ENCODE peak calls at places on chromosomes 12 and 14, in ten cellular contexts. V is germinal center; J is CD4-positive, alpha-beta T cell; E is stimulated activated CD8-positive, alpha-beta memory T cell treated with anti-CD3 and anti-CD28 coated beads, Interleukin-2, amount 100 ng/mL, for 1 hour; X is NCI-H2081 treated with DMSO at 0.1 percent for 48 hours; G is GOT3; R is heart left ventricle; U is left cardiac atrium; A is G401; N is posterior vena cava. W is an unnamed sample.

GRCh38 chr12:57248934-57249742 is 1.8 kb downstream of the STAC3 start:
- DNase-seq in J (no peak), G (no peak), N (peak; percentile 77), U (no peak), V (no peak), R (no peak), X (no peak), E (no peak), A (no peak), W (no peak)

GRCh38 chr14:41570415-41571155 is 36.1 kb upstream of the LRFN5 start:
- DNase-seq in R (no peak), V (no peak), X (no peak), U (no peak), N (no peak), G (no peak), E (no peak), A (no peak), J (no peak), W (no peak)

GRCh38 chr12:62127516-62127915 is 132.7 kb upstream of the USP15 start:
- DNase-seq in E (no peak), A (no peak), U (no peak), G (no peak), X (no peak), V (no peak), J (no peak), R (no peak), N (no peak), W (no peak)

GRCh38 chr14:102394717-102395378 is 32.1 kb downstream of the TECPR2 start:
- DNase-seq in X (no peak), R (no peak), N (no peak), J (no peak), U (no peak), A (peak; percentile 38), V (no peak), E (no peak), G (no peak), W (no peak)

GRCh38 chr12:65881965-65882413 is 57.7 kb downstream of the HMGA2 start:
- DNase-seq in V (no peak), U (peak; percentile 78), X (no peak), E (no peak), G (no peak), N (peak; percentile 94), J (no peak), A (peak; percentile 87), R (peak; percentile 73), W (no peak)

GRCh38 chr12:89597770-89598169 is 71.9 kb upstream of the POC1B start:
- DNase-seq in N (no peak), G (no peak), R (no peak), V (no peak), A (no peak), U (no peak), X (no peak), J (no peak), E (no peak), W (no peak)

GRCh38 chr14:60956632-60957031 is 24.2 kb downstream of the TRMT5 start:
- DNase-seq in J (no peak), X (no peak), N (no peak), A (no peak), E (no peak), V (no peak), R (no peak), U (no peak), G (no peak), W (no peak)

GRCh38 chr12:115597157-115597712 is 680.3 kb downstream of the MED13L start:
- DNase-seq in G (peak; percentile 10), X (no peak), V (no peak), N (no peak), J (no peak), A (no peak), R (no peak), E (no peak), U (no peak), W (no peak)

GRCh38 chr12:125453751-125454150 is 388.5 kb downstream of the AACS start:
- DNase-seq in R (no peak), U (no peak), E (no peak), A (peak; percentile 75), N (no peak), X (no peak), G (no peak), J (no peak), V (no peak), W (no peak)

GRCh38 chr12:95943231-95943842 is at the start of gene AMDHD1:
- DNase-seq in E (peak; percentile 24), G (no peak), J (peak; percentile 44), U (peak; percentile 66), A (no peak), N (peak; percentile 85), X (no peak), R (peak; percentile 45), V (peak; percentile 74), W (peak; percentile 78)

GRCh38 chr12:123512838-123513665 is 20.5 kb downstream of the RILPL1 start:
- DNase-seq in E (no peak), J (no peak), G (no peak), U (no peak), V (no peak), R (no peak), A (no peak), X (no peak), N (no peak), W (no peak)

GRCh38 chr12:104452046-104452445 is 4.7 kb upstream of the CHST11 start:
- DNase-seq in V (no peak), N (no peak), E (no peak), U (no peak), X (no peak), A (no peak), J (no peak), G (no peak), R (no peak), W (no peak)

GRCh38 chr12:57832966-57833365 is 13.6 kb downstream of the CTDSP2 start:
- DNase-seq in N (no peak), V (no peak), R (no peak), A (no peak), U (no peak), J (no peak), E (no peak), G (no peak), X (no peak), W (no peak)

GRCh38 chr12:29743072-29743471 is 40.7 kb downstream of the TMTC1 start:
- DNase-seq in G (no peak), R (no peak), E (no peak), J (no peak), U (no peak), V (no peak), N (no peak), X (no peak), A (no peak), W (no peak)

GRCh38 chr14:68668028-68668427 is 124.8 kb downstream of the ZFP36L1 start:
- DNase-seq in J (no peak), R (no peak), G (no peak), X (no peak), N (no peak), E (no peak), U (no peak), A (no peak), V (no peak), W (peak; percentile 45)

GRCh38 chr14:74650927-74651686 is 39.1 kb upstream of the LTBP2 start:
- DNase-seq in X (no peak), J (no peak), G (no peak), E (no peak), N (no peak), U (no peak), V (no peak), A (no peak), R (no peak), W (no peak)

GRCh38 chr12:89756638-89757321 is 48.1 kb upstream of the ATP2B1 start:
- DNase-seq in E (no peak), J (no peak), U (no peak), N (no peak), X (no peak), G (peak; percentile 0), A (no peak), R (no peak), V (peak; percentile 66), W (no peak)

GRCh38 chr12:55927588-55928502 is at the start of gene PYM1:
- DNase-seq in E (peak; percentile 31), U (peak; percentile 87), V (peak; percentile 70), J (peak; percentile 66), A (peak; percentile 86), R (peak; percentile 85), G (peak; percentile 30), N (peak; percentile 93), X (peak; percentile 54), W (peak; percentile 75)

GRCh38 chr14:20376071-20376588 is 32.7 kb downstream of the PARP2 start:
- DNase-seq in E (no peak), J (no peak), R (no peak), V (no peak), U (no peak), G (no peak), X (no peak), A (no peak), N (no peak), W (no peak)

GRCh38 chr12:109053382-109054123 is 1.2 kb downstream of the USP30 start:
- DNase-seq in V (peak; percentile 69), E (no peak), U (no peak), J (no peak), A (peak; percentile 4), N (no peak), R (no peak), X (no peak), G (no peak), W (no peak)

GRCh38 chr12:57616383-57617101 is 5.3 kb downstream of the ARHGEF25 start:
- DNase-seq in J (no peak), V (no peak), E (no peak), R (no peak), A (no peak), X (no peak), U (no peak), N (no peak), G (peak; percentile 86), W (no peak)

GRCh38 chr12:56299308-56299852 is 750 bp downstream of the CS start:
- DNase-seq in A (peak; percentile 35), X (no peak), J (no peak), N (no peak), R (no peak), U (no peak), V (no peak), E (no peak), G (no peak), W (no peak)

GRCh38 chr14:75339059-75339458 is 60.4 kb downstream of the FOS start:
- DNase-seq in G (no peak), E (no peak), V (no peak), J (no peak), R (no peak), X (no peak), U (no peak), N (no peak), A (no peak), W (no peak)

GRCh38 chr14:41586237-41586636 is 20.4 kb upstream of the LRFN5 start:
- DNase-seq in E (no peak), R (no peak), U (no peak), A (no peak), N (no peak), V (no peak), J (no peak), X (no peak), G (no peak), W (no peak)

GRCh38 chr14:90511795-90512331 is 115.0 kb downstream of the CALM1 start:
- DNase-seq in R (no peak), E (no peak), A (no peak), N (no peak), G (no peak), J (no peak), V (no peak), X (no peak), U (no peak), W (no peak)

GRCh38 chr12:62933871-62934798 is 815 bp downstream of the PPM1H start:
- DNase-seq in G (no peak), N (peak; percentile 86), J (no peak), E (no peak), V (no peak), R (peak; percentile 45), X (no peak), U (peak; percentile 52), A (peak; percentile 63), W (peak; percentile 74)

GRCh38 chr14:68956728-68957127 is 22.4 kb downstream of the ACTN1 start:
- DNase-seq in G (no peak), R (no peak), X (no peak), A (no peak), E (no peak), J (no peak), U (no peak), V (no peak), N (no peak), W (no peak)

W was measured in type B pancreatic cell.